ENCODE peak calls at places on chromosomes 5 and 9, in eight cellular contexts. N is tibial nerve, I is tibial artery, O is ovary, H is AG04450, Y is sigmoid colon, K is A549, X is IMR-90. D is an unnamed sample.

GRCh38 chr9:96462538-96462937 is 12.6 kb downstream of the HABP4 start:
- DNase-seq in X (no peak), Y (no peak), N (no peak), O (no peak), H (no peak), I (no peak), K (no peak), D (no peak)

GRCh38 chr9:28212979-28213378 is 639.7 kb upstream of the C9orf72 start:
- DNase-seq in N (no peak), I (no peak), K (peak), Y (no peak), O (no peak), X (peak), H (peak), D (peak)

GRCh38 chr5:102222772-102223171 is 73.3 kb downstream of the SLCO4C1 start:
- DNase-seq in Y (no peak), X (no peak), I (no peak), N (no peak), K (no peak), H (no peak), O (no peak), D (peak)

GRCh38 chr5:135559342-135559741 is 19.4 kb downstream of the CXCL14 start:
- DNase-seq in O (no peak), Y (peak), X (peak), K (peak), N (no peak), H (no peak), I (no peak), D (no peak)

GRCh38 chr9:8315211-8315610 is 515.6 kb upstream of the DMAC1 start:
- DNase-seq in K (no peak), H (no peak), O (no peak), Y (no peak), I (no peak), N (no peak), X (peak), D (no peak)

GRCh38 chr9:95494416-95495371 is 22.1 kb downstream of the PTCH1 start:
- DNase-seq in Y (peak), I (no peak), N (no peak), K (no peak), X (no peak), H (no peak), O (no peak), D (peak)

GRCh38 chr9:35341585-35341984 is 148.3 kb upstream of the RUSC2 start:
- DNase-seq in H (peak), N (peak), O (peak), K (no peak), I (peak), Y (peak), X (peak), D (no peak)

GRCh38 chr5:153745778-153746420 is 255.4 kb downstream of the GRIA1 start:
- DNase-seq in O (no peak), K (no peak), N (no peak), X (no peak), I (no peak), H (no peak), Y (no peak), D (no peak)

GRCh38 chr5:39624268-39624886 is 199.6 kb upstream of the DAB2 start:
- DNase-seq in X (peak), I (no peak), N (no peak), K (no peak), Y (no peak), O (no peak), H (no peak), D (peak)

GRCh38 chr5:36164461-36164860 is 12.6 kb downstream of the SKP2 start:
- DNase-seq in X (no peak), N (no peak), O (no peak), K (no peak), H (no peak), I (no peak), Y (no peak), D (no peak)

GRCh38 chr9:35726876-35727438 is 5.0 kb downstream of the TLN1 start:
- DNase-seq in I (peak), K (no peak), X (peak), H (no peak), O (no peak), Y (peak), N (no peak), D (no peak)

GRCh38 chr5:17157916-17158529 is 59.4 kb upstream of the BASP1 start:
- DNase-seq in I (no peak), O (no peak), K (no peak), H (peak), N (no peak), X (peak), Y (no peak), D (no peak)

GRCh38 chr9:94806307-94806893 is 79.9 kb downstream of the AOPEP start:
- DNase-seq in K (peak), O (no peak), N (no peak), H (no peak), Y (no peak), X (no peak), I (no peak), D (no peak)

GRCh38 chr9:129889936-129890717 is 54.9 kb downstream of the USP20 start:
- DNase-seq in N (no peak), O (no peak), X (no peak), K (no peak), Y (no peak), H (no peak), I (no peak), D (no peak)
- H3K4me3 ChIP-seq in N (peak), O (no peak), X (no peak), K (no peak), Y (peak), H (no peak), I (no peak), D (no peak)

DNA sequence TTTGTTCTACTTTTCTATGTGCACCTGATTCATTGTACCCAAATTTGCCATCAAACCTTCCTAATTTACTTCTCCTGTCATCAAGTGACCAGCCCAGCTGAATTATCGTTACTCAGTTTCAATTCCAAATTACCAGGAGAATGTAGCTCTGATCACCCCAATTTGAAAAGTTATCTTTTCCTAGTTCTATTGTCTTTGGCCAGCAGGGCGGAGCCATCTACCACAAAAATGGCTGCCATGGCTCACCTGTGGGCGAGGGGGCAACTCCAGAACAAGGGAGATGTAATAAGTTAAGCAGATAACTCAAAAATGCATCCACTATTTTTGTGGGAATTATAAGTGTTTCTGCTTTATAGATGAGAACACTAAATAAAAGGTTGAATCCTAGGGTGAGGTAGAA is 133.8 kb upstream of the MOCS2 start:
- DNase-seq in N (no peak), Y (no peak), K (no peak), X (no peak), I (no peak), O (no peak), H (no peak), D (no peak)
- TF ChIP-seq CTCF in N (no peak), Y (no peak), K (no peak), X (no peak), I (no peak), O (no peak), H (no peak), D (no peak)

GRCh38 chr9:111037744-111038335 is 430 bp downstream of the LPAR1 start:
- DNase-seq in H (no peak), X (peak), I (peak), Y (peak), O (peak), N (no peak), K (no peak), D (no peak)
- H3K4me3 ChIP-seq in H (peak), X (peak), I (peak), Y (peak), O (peak), N (peak), K (peak), D (no peak)

DNA sequence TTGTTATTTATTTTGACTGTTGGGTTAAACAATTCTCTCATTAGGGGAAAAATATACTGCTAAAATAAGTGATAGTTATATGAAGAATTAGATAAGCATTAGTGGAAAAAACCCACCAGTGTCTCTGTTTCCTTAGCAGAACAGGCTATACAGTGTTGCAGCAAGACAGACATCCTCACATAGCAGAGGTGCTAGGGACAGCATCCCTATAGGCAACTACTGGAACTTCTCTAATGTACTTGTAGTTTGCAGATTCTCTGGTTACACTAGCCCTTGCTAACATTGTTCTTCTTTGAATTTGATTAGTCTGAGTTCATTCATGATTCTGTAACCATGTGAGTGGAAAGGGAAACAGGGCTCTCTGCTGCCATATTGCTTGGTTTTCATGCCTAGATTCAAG is 661.8 kb upstream of the RGMB start:
- DNase-seq in X (peak), Y (no peak), K (no peak), H (no peak), N (no peak), I (no peak), O (no peak), D (no peak)
- TF ChIP-seq CTCF in X (no peak), Y (no peak), K (no peak), H (peak), N (no peak), I (no peak), O (no peak), D (no peak)

D was measured in LNCaP clone FGC.